ENCODE peak calls at places on chromosomes 3 and 15, in six cellular contexts. D is AG09309, H is fibroblast of pulmonary artery, Y is upper lobe of right lung, P is right lobe of liver, L is heart right ventricle. V is an unnamed sample.

GRCh38 chr15:66772967-66773873 is 71.2 kb downstream of the SMAD6 start:
- DNase-seq in D (no peak), H (peak), Y (no peak), P (peak), L (no peak), V (no peak)

GRCh38 chr3:169298247-169298992 is 365.1 kb downstream of the MECOM start:
- DNase-seq in D (no peak), H (no peak), Y (no peak), P (no peak), L (no peak), V (no peak)

GRCh38 chr3:54188176-54188791 is 65.9 kb downstream of the CACNA2D3 start:
- DNase-seq in D (no peak), H (peak), Y (no peak), P (peak), L (no peak), V (peak)

GRCh38 chr3:53140575-53141467 is 10.6 kb upstream of the RFT1 start:
- DNase-seq in D (no peak), H (peak), Y (peak), P (no peak), L (no peak), V (peak)

GRCh38 chr15:63928185-63928852 is 94.6 kb upstream of the HERC1 start:
- DNase-seq in D (no peak), H (no peak), Y (no peak), P (no peak), L (no peak), V (no peak)

GRCh38 chr15:74664028-74664616 is 31.7 kb downstream of the EDC3 start:
- DNase-seq in D (no peak), H (peak), Y (peak), P (peak), L (peak), V (no peak)

GRCh38 chr3:182470187-182470586 is 323.1 kb upstream of the ATP11B start:
- DNase-seq in D (no peak), H (no peak), Y (no peak), P (no peak), L (no peak), V (no peak)

GRCh38 chr15:40354408-40355171 is 3.4 kb upstream of the DISP2 start:
- DNase-seq in D (no peak), H (peak), Y (no peak), P (no peak), L (no peak), V (peak)

GRCh38 chr15:60047701-60048100 is 43.6 kb downstream of the FOXB1 start:
- DNase-seq in D (no peak), H (peak), Y (no peak), P (no peak), L (no peak), V (no peak)

GRCh38 chr3:37814547-37814946 is 47.1 kb upstream of the CTDSPL start:
- DNase-seq in D (no peak), H (peak), Y (no peak), P (no peak), L (no peak), V (no peak)

GRCh38 chr15:70528270-70528706 is 235.1 kb downstream of the UACA start:
- DNase-seq in D (no peak), H (peak), Y (no peak), P (no peak), L (no peak), V (no peak)

GRCh38 chr3:182683335-182684257 is 109.7 kb upstream of the ATP11B start:
- DNase-seq in D (peak), H (peak), Y (no peak), P (peak), L (no peak), V (peak)

GRCh38 chr3:15541371-15541770 is 19.9 kb upstream of the COLQ start:
- DNase-seq in D (no peak), H (no peak), Y (no peak), P (no peak), L (no peak), V (no peak)

GRCh38 chr3:48157950-48158376 is 30.3 kb downstream of the CDC25A start:
- DNase-seq in D (peak), H (peak), Y (peak), P (peak), L (peak), V (peak)

GRCh38 chr3:21795152-21795837 is 44.3 kb upstream of the ZNF385D start:
- DNase-seq in D (no peak), H (no peak), Y (no peak), P (no peak), L (peak), V (no peak)

GRCh38 chr3:138062626-138063025 is 52.7 kb downstream of the CLDN18 start:
- DNase-seq in D (no peak), H (peak), Y (no peak), P (no peak), L (no peak), V (peak)

GRCh38 chr3:139052802-139053600 is 8.3 kb upstream of the PRR23C start:
- DNase-seq in D (no peak), H (peak), Y (no peak), P (no peak), L (no peak), V (no peak)

DNA sequence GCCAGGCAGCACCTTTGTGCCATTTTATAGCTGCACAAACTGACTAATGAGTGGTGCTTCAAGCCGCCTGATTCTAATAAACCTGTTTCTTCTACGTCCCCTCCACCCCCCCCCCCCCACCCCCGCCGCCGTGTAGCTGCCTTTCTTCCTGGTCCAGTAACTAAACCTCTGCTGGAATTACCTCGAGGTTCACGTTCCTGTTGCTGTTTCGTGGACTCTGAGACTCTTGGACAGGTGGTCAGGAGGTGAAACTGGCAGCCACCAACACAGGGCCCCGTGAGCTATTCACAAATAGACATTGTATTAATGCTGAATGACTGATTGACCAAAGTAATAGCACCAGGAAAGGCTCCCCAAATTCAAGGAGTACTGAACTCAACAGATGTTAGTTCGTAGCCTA is 73.9 kb downstream of the TRIM69 start:
- DNase-seq in D (no peak), H (no peak), Y (no peak), P (no peak), L (no peak), V (no peak)
- H3K4me3 ChIP-seq in D (no peak), H (no peak), Y (no peak), P (no peak), L (no peak), V (no peak)

GRCh38 chr3:185549111-185549510 is 3.3 kb downstream of the LIPH start:
- DNase-seq in D (peak), H (peak), Y (no peak), P (no peak), L (no peak), V (peak)
- H3K4me3 ChIP-seq in D (no peak), H (no peak), Y (no peak), P (no peak), L (no peak), V (no peak)

DNA sequence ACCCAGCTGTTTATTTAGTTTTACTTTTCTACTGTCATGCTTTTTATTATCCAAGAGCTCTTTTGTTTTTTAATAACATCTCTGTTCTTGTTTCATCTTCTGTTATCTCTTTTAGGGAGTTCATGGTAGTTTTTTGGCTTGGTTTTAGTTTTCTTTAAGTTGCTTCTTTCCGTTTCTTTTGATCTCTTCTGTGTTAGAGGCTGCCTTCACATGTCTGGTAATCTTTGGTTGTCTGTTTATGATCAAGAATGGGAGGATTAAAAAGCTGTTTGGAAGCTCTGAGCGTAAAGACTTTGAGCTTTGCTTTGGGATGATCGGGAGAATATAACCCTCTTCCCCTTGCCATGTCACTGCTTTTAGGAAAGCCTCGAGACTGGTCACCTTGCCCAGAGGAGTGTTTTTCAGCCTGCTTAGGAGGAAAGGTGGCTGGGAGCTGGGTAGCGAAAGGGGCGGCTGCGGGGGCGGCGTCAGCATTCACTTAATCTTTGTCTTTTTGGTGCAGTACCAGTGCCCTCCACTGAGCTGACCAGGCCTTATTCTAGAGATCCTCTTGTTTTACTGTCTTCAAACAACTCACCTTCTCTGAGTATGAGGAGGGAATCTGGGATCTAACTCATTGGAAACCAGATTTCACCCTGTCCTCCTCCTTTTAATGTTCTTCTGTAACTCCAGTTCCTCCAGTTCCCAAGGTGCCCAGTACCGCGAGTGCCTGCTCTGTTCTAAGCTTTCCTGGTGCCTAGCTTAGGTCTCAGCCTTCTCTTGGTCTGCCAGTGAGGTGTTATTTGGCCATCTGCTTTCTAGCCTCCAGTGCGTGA is 15.5 kb downstream of the TATDN2 start:
- DNase-seq in D (no peak), H (peak), Y (no peak), P (no peak), L (no peak), V (no peak)
- H3K4me3 ChIP-seq in D (no peak), H (no peak), Y (no peak), P (no peak), L (no peak), V (no peak)

GRCh38 chr15:48644498-48644826 is 1.0 kb downstream of the FBN1 start:
- DNase-seq in D (no peak), H (no peak), Y (peak), P (no peak), L (peak), V (no peak)
- H3K4me3 ChIP-seq in D (peak), H (peak), Y (peak), P (peak), L (peak), V (peak)